ENCODE peak calls at places on chromosome 20, in seven cellular contexts. N is left lung, D is A549, W is right atrium auricular region, B is aorta, S is mesenchymal stem cell, X is foreskin fibroblast. O is an unnamed sample.

GRCh38 chr20:16263582-16263981 is 309.7 kb downstream of the KIF16B start:
- DNase-seq in S (no peak), N (no peak), B (no peak), W (no peak), D (no peak), X (peak; percentile 11), O (no peak)

GRCh38 chr20:64079273-64080012 is at the start of gene RGS19:
- DNase-seq in X (peak; percentile 85), N (peak; percentile 96), S (no peak), D (peak; percentile 72), B (peak; percentile 90), W (no peak), O (no peak)

GRCh38 chr20:50788045-50788867 is 6.6 kb upstream of the BCAS4 start:
- DNase-seq in B (no peak), N (no peak), D (peak; percentile 90), X (peak; percentile 90), W (no peak), S (no peak), O (peak; percentile 81)

GRCh38 chr20:63942250-63943006 is 13.8 kb downstream of the UCKL1 start:
- DNase-seq in W (no peak), B (peak; percentile 49), S (no peak), X (peak; percentile 33), D (peak; percentile 52), N (peak; percentile 86), O (no peak)

GRCh38 chr20:25054133-25054820 is 3.7 kb downstream of the ACSS1 start:
- DNase-seq in D (no peak), W (no peak), X (no peak), S (no peak), N (no peak), B (no peak), O (no peak)

GRCh38 chr20:37541326-37541725 is 13.7 kb upstream of the BLCAP start:
- DNase-seq in X (no peak), N (no peak), W (no peak), S (no peak), D (no peak), B (no peak), O (no peak)

GRCh38 chr20:62342910-62343309 is 24.2 kb downstream of the LAMA5 start:
- DNase-seq in X (no peak), B (no peak), N (peak; percentile 4), S (peak; percentile 94), D (no peak), W (no peak), O (no peak)

GRCh38 chr20:48787861-48788375 is 39.9 kb downstream of the PREX1 start:
- DNase-seq in S (peak; percentile 18), N (no peak), B (no peak), X (peak; percentile 85), W (no peak), D (peak; percentile 28), O (no peak)

GRCh38 chr20:42795399-42795798 is 394.3 kb downstream of the PTPRT start:
- DNase-seq in X (no peak), W (no peak), D (no peak), S (no peak), N (peak; percentile 69), B (no peak), O (no peak)

GRCh38 chr20:62608218-62608565 is 34.1 kb upstream of the SLCO4A1 start:
- DNase-seq in S (no peak), N (peak; percentile 51), D (no peak), X (no peak), B (no peak), W (no peak), O (no peak)

GRCh38 chr20:38050691-38051090 is 17.1 kb downstream of the RPRD1B start:
- DNase-seq in N (no peak), X (peak; percentile 51), B (no peak), D (no peak), S (peak; percentile 43), W (no peak), O (no peak)

GRCh38 chr20:18218249-18218648 is 70.1 kb upstream of the ZNF133 start:
- DNase-seq in B (no peak), D (no peak), W (no peak), N (no peak), S (no peak), X (no peak), O (no peak)

GRCh38 chr20:58633161-58634035 is 17.7 kb upstream of the STX16 start:
- DNase-seq in N (no peak), B (no peak), W (no peak), X (no peak), D (no peak), S (no peak), O (no peak)

GRCh38 chr20:40072907-40073306 is 616.1 kb downstream of the MAFB start:
- DNase-seq in W (no peak), B (no peak), S (no peak), N (no peak), D (no peak), X (no peak), O (no peak)

GRCh38 chr20:3741846-3742458 is 9.5 kb downstream of the HSPA12B start:
- DNase-seq in N (peak; percentile 69), D (no peak), B (peak; percentile 38), W (no peak), S (no peak), X (no peak), O (no peak)

GRCh38 chr20:3158968-3159431 is 665 bp downstream of the FASTKD5 start:
- DNase-seq in B (no peak), S (peak; percentile 57), N (no peak), D (peak; percentile 28), X (peak; percentile 34), W (no peak), O (no peak)

GRCh38 chr20:1898496-1899168 is 3.4 kb downstream of the SIRPA start:
- DNase-seq in B (no peak), W (no peak), D (no peak), X (no peak), N (no peak), S (no peak), O (no peak)

GRCh38 chr20:32018269-32019155 is 8.3 kb downstream of the CCM2L start:
- DNase-seq in N (peak; percentile 90), S (no peak), D (peak; percentile 44), W (no peak), X (no peak), B (no peak), O (no peak)

GRCh38 chr20:23270427-23270911 is 80.1 kb upstream of the NXT1 start:
- DNase-seq in S (peak; percentile 91), B (no peak), N (no peak), W (peak; percentile 70), D (peak; percentile 33), X (peak; percentile 54), O (no peak)
- H3K4me3 ChIP-seq in S (no peak overlapping the region), B (no peak overlapping the region), N (no peak overlapping the region), W (no peak overlapping the region), D (no peak overlapping the region), X (no peak overlapping the region), O (no peak overlapping the region)

GRCh38 chr20:53214392-53214791 is 242.2 kb downstream of the TSHZ2 start:
- DNase-seq in B (no peak), S (no peak), N (no peak), W (no peak), D (no peak), X (no peak), O (no peak)
- H3K4me3 ChIP-seq in B (no peak overlapping the region), S (no peak overlapping the region), N (no peak overlapping the region), W (no peak overlapping the region), D (no peak overlapping the region), X (no peak overlapping the region), O (no peak overlapping the region)

GRCh38 chr20:41293269-41294037 is 24.1 kb downstream of the ZHX3 start:
- DNase-seq in D (no peak), N (no peak), B (no peak), W (no peak), X (peak; percentile 80), S (peak; percentile 71), O (no peak)
- H3K4me3 ChIP-seq in D (no peak overlapping the region), N (no peak overlapping the region), B (no peak overlapping the region), W (no peak overlapping the region), X (no peak overlapping the region), S (peak overlapping the region; percentile 32), O (no peak overlapping the region)

DNA sequence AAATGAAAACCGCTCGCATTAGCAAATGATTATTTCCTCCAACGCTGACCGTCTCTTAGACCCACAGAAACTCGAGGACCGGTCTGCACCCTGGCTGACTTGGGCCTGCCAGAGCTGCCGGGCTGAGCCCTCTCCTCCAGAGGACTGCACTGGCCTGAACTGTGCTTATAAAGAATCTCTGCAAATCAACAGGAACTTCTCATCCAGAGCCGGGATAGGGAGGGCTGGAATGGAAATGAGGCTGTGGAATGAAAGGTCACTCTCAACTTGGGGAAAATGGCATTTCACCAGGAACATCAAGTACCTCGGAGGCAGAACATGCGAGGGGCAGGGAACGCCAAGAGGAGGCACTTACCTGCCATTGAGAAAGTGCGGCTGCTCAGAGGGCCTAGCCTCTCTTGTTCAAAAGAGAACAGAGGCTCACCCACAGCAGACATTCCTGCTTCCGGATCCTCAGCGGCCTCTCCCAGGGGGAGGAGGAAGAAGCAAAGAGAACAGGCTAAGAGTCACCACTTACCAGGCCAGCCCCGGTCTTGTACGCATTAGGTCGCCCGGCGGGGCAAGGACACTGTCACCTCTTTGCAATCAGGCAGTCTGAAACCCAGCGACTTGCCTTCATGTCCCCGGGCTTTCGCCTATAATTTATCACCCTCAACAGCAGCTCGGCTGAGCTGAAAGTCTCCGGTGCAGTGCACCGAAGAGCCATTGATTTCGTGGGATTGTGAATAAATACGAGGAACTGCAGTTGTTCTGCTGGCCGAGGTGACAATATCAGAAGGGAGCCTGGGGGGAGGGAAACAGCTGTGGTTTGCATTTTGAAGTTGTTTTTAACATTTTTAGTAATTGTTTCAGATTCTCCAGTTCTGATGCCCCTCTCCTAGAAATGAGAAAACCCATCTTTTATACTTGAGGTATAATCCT is 37.6 kb downstream of the ZMYND8 start:
- DNase-seq in S (peak; percentile 89), D (peak; percentile 61), B (peak; percentile 75), W (peak; percentile 93), N (peak; percentile 91), X (peak; percentile 83), O (no peak)
- H3K4me3 ChIP-seq in S (peak overlapping the region; percentile 62), D (no peak overlapping the region), B (no peak overlapping the region), W (peak overlapping the region; percentile 16), N (peak overlapping the region; percentile 2), X (peak overlapping the region; percentile 32), O (no peak overlapping the region)